ENCODE peak calls at places on chromosomes 1 and 21, in seven cellular contexts. O is tibial nerve; B is cardiac muscle cell; A is fibroblast of lung; E is CD8-positive, alpha-beta memory T cell; W is uterus; J is tibial artery. R is an unnamed sample.

GRCh38 chr1:39635205-39635870 is 4.1 kb downstream of the HEYL start:
- DNase-seq in O (no peak), B (peak), A (no peak), E (no peak), W (no peak), J (peak), R (peak)

GRCh38 chr1:15029036-15029435 is 124.5 kb upstream of the TMEM51 start:
- DNase-seq in O (no peak), B (no peak), A (no peak), E (no peak), W (no peak), J (no peak), R (no peak)

GRCh38 chr1:112533029-112533428 is 24.3 kb downstream of the WNT2B start:
- DNase-seq in O (no peak), B (no peak), A (peak), E (no peak), W (no peak), J (no peak), R (no peak)

GRCh38 chr1:175749075-175749474 is 5.7 kb upstream of the TNR start:
- DNase-seq in O (no peak), B (no peak), A (no peak), E (no peak), W (no peak), J (no peak), R (no peak)

GRCh38 chr1:168585191-168585590 is 8.8 kb downstream of the XCL1 start:
- DNase-seq in O (no peak), B (peak), A (no peak), E (no peak), W (peak), J (no peak), R (no peak)

GRCh38 chr1:21534674-21535378 is 25.6 kb downstream of the ALPL start:
- DNase-seq in O (peak), B (peak), A (peak), E (no peak), W (no peak), J (no peak), R (peak)

GRCh38 chr1:82565546-82565945 is 764.8 kb downstream of the ADGRL2 start:
- DNase-seq in O (peak), B (peak), A (peak), E (no peak), W (no peak), J (no peak), R (no peak)

GRCh38 chr1:246689409-246689997 is 34.7 kb upstream of the SCCPDH start:
- DNase-seq in O (peak), B (peak), A (peak), E (peak), W (peak), J (no peak), R (peak)

GRCh38 chr1:77757616-77758015 is 2.0 kb downstream of the USP33 start:
- DNase-seq in O (no peak), B (peak), A (peak), E (no peak), W (no peak), J (no peak), R (no peak)

GRCh38 chr1:112359961-112360767 is 35.9 kb upstream of the CTTNBP2NL start:
- DNase-seq in O (peak), B (peak), A (peak), E (no peak), W (peak), J (peak), R (peak)

GRCh38 chr1:90434460-90434859 is 282.6 kb downstream of the BARHL2 start:
- DNase-seq in O (no peak), B (peak), A (no peak), E (no peak), W (no peak), J (no peak), R (no peak)

GRCh38 chr1:47569681-47570470 is 132.0 kb downstream of the FOXD2 start:
- DNase-seq in O (peak), B (peak), A (peak), E (no peak), W (peak), J (peak), R (no peak)

GRCh38 chr1:184362876-184363275 is 24.0 kb upstream of the C1orf21 start:
- DNase-seq in O (no peak), B (peak), A (peak), E (no peak), W (no peak), J (no peak), R (no peak)

GRCh38 chr1:40435471-40435870 is 14.8 kb upstream of the ZFP69B start:
- DNase-seq in O (no peak), B (peak), A (peak), E (no peak), W (no peak), J (no peak), R (no peak)

GRCh38 chr21:41900401-41900800 is 21.3 kb upstream of the PRDM15 start:
- DNase-seq in O (no peak), B (no peak), A (no peak), E (no peak), W (no peak), J (no peak), R (no peak)

GRCh38 chr1:235199441-235199840 is 38.4 kb upstream of the RBM34 start:
- DNase-seq in O (no peak), B (peak), A (peak), E (no peak), W (no peak), J (no peak), R (no peak)

GRCh38 chr1:214566158-214567104 is 15.0 kb upstream of the PTPN14 start:
- DNase-seq in O (no peak), B (peak), A (peak), E (no peak), W (no peak), J (no peak), R (no peak)

GRCh38 chr1:37177230-37177864 is 143.0 kb upstream of the GRIK3 start:
- DNase-seq in O (no peak), B (peak), A (no peak), E (no peak), W (no peak), J (no peak), R (no peak)

GRCh38 chr1:81834921-81835698 is 34.4 kb downstream of the ADGRL2 start:
- DNase-seq in O (no peak), B (peak), A (peak), E (no peak), W (no peak), J (no peak), R (no peak)

GRCh38 chr1:23148084-23148483 is 20.6 kb downstream of the LUZP1 start:
- DNase-seq in O (no peak), B (no peak), A (no peak), E (no peak), W (no peak), J (no peak), R (no peak)

GRCh38 chr1:9239622-9240401 is 5.2 kb downstream of the H6PD start:
- DNase-seq in O (peak), B (peak), A (peak), E (peak), W (peak), J (peak), R (peak)

GRCh38 chr1:165235777-165236285 is 120.7 kb downstream of the LMX1A start:
- DNase-seq in O (no peak), B (peak), A (no peak), E (no peak), W (no peak), J (no peak), R (no peak)

GRCh38 chr1:68384872-68385390 is 64.8 kb downstream of the RPE65 start:
- DNase-seq in O (no peak), B (peak), A (peak), E (no peak), W (no peak), J (no peak), R (peak)

GRCh38 chr1:24112381-24113169 is 640 bp upstream of the MYOM3 start:
- DNase-seq in O (peak), B (peak), A (peak), E (peak), W (peak), J (peak), R (peak)

GRCh38 chr21:42364304-42364865 is 1.9 kb downstream of the TFF1 start:
- DNase-seq in O (no peak), B (no peak), A (no peak), E (no peak), W (no peak), J (no peak), R (no peak)

GRCh38 chr1:87511449-87511848 is 182.8 kb downstream of the LMO4 start:
- DNase-seq in O (no peak), B (no peak), A (no peak), E (no peak), W (no peak), J (no peak), R (no peak)

GRCh38 chr1:155174334-155175280 is 958 bp downstream of the TRIM46 start:
- DNase-seq in O (no peak), B (peak), A (peak), E (peak), W (no peak), J (no peak), R (no peak)

GRCh38 chr1:173255214-173255813 is 48.2 kb upstream of the TNFSF4 start:
- DNase-seq in O (peak), B (peak), A (peak), E (no peak), W (no peak), J (no peak), R (no peak)

GRCh38 chr21:44858291-44858690 is 15.2 kb downstream of the PTTG1IP start:
- DNase-seq in O (no peak), B (no peak), A (no peak), E (no peak), W (no peak), J (no peak), R (no peak)

GRCh38 chr1:67716800-67717199 is 31.8 kb downstream of the GADD45A start:
- DNase-seq in O (no peak), B (peak), A (peak), E (no peak), W (peak), J (peak), R (no peak)

GRCh38 chr1:247212012-247212411 is 40.2 kb upstream of the ZNF124 start:
- DNase-seq in O (no peak), B (no peak), A (no peak), E (no peak), W (no peak), J (no peak), R (no peak)

GRCh38 chr1:222387020-222387816 is 160.7 kb downstream of the HHIPL2 start:
- DNase-seq in O (no peak), B (peak), A (no peak), E (no peak), W (no peak), J (no peak), R (no peak)

GRCh38 chr1:173491508-173491907 is 14.4 kb downstream of the PRDX6 start:
- DNase-seq in O (no peak), B (no peak), A (no peak), E (no peak), W (no peak), J (no peak), R (no peak)

GRCh38 chr21:41648591-41649031 is 118.2 kb downstream of the RIPK4 start:
- DNase-seq in O (no peak), B (peak), A (peak), E (no peak), W (no peak), J (no peak), R (no peak)

GRCh38 chr1:214445846-214446614 is 105.4 kb downstream of the PTPN14 start:
- DNase-seq in O (no peak), B (peak), A (peak), E (no peak), W (no peak), J (no peak), R (no peak)

GRCh38 chr1:220527279-220528048 is 472 bp upstream of the MARK1 start:
- DNase-seq in O (peak), B (peak), A (no peak), E (no peak), W (peak), J (peak), R (peak)

GRCh38 chr1:5638582-5638981 is 353.6 kb downstream of the NPHP4 start:
- DNase-seq in O (no peak), B (no peak), A (no peak), E (no peak), W (no peak), J (no peak), R (no peak)

GRCh38 chr1:219352961-219353651 is 179.4 kb downstream of the LYPLAL1 start:
- DNase-seq in O (no peak), B (no peak), A (no peak), E (no peak), W (no peak), J (no peak), R (no peak)

DNA sequence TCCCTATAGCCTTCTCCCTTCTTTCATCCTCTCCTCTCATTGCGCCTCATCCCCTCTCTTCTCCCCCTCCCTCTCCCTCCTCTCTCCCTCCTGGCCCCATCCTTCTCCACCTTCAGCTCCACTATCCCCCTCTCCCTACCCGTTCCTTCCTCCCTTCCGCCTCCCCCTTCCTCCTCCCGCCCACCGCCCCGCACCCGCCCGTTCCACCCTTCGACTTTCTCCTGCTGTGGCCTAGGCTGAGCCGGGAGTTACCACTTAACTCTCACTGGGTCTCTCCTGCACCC is 1.6 kb downstream of the NPR1 start:
- DNase-seq in O (no peak), B (no peak), A (no peak), E (no peak), W (no peak), J (no peak), R (no peak)
- H3K4me3 ChIP-seq in O (peak), B (no peak), A (no peak), E (no peak), W (peak), J (peak), R (peak)

GRCh38 chr1:27299385-27300252 is 22.3 kb upstream of the TMEM222 start:
- DNase-seq in O (peak), B (peak), A (peak), E (no peak), W (peak), J (peak), R (peak)

GRCh38 chr1:27301582-27302199 is 20.3 kb upstream of the TMEM222 start:
- DNase-seq in O (no peak), B (no peak), A (no peak), E (no peak), W (no peak), J (no peak), R (no peak)

GRCh38 chr1:27300341-27301051 is 21.5 kb upstream of the TMEM222 start:
- DNase-seq in O (peak), B (peak), A (peak), E (peak), W (peak), J (peak), R (peak)

GRCh38 chr1:27302612-27303011 is 19.4 kb upstream of the TMEM222 start:
- DNase-seq in O (no peak), B (no peak), A (no peak), E (no peak), W (no peak), J (no peak), R (no peak)

GRCh38 chr1:27301052-27301422 is 20.9 kb upstream of the TMEM222 start:
- DNase-seq in O (no peak), B (no peak), A (no peak), E (no peak), W (no peak), J (no peak), R (no peak)
- H3K27ac ChIP-seq in O (peak), B (no peak), A (peak), E (no peak), W (peak), J (no peak), R (peak)

DNA sequence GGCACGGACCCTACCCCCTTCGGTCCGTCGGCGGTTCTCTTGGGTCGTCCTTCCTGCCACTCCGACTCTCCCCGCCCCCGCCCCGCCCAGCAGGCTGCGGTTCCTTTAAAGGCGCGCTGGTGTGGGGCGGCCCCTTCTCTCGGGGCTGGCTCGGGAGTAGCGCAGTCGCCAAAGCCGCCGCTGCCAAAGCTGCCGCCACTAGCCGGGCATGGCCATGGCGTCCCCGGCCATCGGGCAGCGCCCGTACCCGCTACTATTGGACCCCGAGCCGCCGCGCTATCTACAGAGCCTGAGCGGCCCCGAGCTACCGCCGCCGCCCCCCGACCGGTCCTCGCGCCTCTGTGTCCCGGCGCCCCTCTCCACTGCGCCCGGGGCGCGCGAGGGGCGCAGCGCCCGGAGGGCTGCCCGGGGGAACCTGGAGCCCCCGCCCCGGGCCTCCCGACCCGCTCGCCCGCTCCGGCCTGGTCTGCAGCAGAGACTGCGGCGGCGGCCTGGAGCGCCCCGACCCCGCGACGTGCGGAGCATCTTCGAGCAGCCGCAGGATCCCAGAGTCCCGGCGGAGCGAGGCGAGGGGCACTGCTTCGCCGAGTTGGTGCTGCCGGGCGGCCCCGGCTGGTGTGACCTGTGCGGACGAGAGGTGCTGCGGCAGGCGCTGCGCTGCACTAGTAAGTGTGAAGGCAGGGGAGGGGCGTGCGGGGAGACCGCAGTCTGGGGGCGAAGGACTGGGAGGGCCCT is at the start of gene RASSF5:
- DNase-seq in O (peak), B (peak), A (peak), E (peak), W (peak), J (peak), R (peak)
- H3K4me3 ChIP-seq in O (peak), B (peak), A (peak), E (peak), W (peak), J (peak), R (peak)

GRCh38 chr1:206470692-206471414 is 577 bp downstream of the IKBKE start:
- DNase-seq in O (no peak), B (peak), A (peak), E (peak), W (no peak), J (no peak), R (no peak)
- H3K27ac ChIP-seq in O (peak), B (peak), A (peak), E (peak), W (peak), J (peak), R (no peak)

GRCh38 chr1:211335507-211336157 is 9.0 kb downstream of the TRAF5 start:
- DNase-seq in O (no peak), B (no peak), A (no peak), E (peak), W (no peak), J (no peak), R (no peak)
- H3K4me3 ChIP-seq in O (no peak), B (no peak), A (no peak), E (peak), W (no peak), J (no peak), R (no peak)

GRCh38 chr21:45938453-45938755 is 43.2 kb upstream of the COL6A1 start:
- DNase-seq in O (no peak), B (no peak), A (no peak), E (no peak), W (no peak), J (no peak), R (no peak)
- H3K27ac ChIP-seq in O (no peak), B (no peak), A (no peak), E (no peak), W (no peak), J (no peak), R (no peak)

R was measured in heart right ventricle.